ENCODE peak calls at places on chromosome 3, in six cellular contexts. A, J, V, O, D and Q are unnamed samples.

GRCh38 chr3:150756491-150757059 is 6.4 kb downstream of the SIAH2 start:
- DNase-seq in O (peak), A (no peak), J (no peak), D (no peak), V (no peak), Q (no peak)

GRCh38 chr3:64122476-64122875 is 99.2 kb upstream of the PSMD6 start:
- DNase-seq in O (no peak), J (no peak), A (no peak), V (no peak), D (peak), Q (no peak)

GRCh38 chr3:194730369-194730768 is 44.7 kb downstream of the FAM43A start:
- DNase-seq in D (peak), O (peak), A (no peak), J (peak), V (no peak), Q (no peak)

GRCh38 chr3:64158334-64158733 is 66.9 kb downstream of the PRICKLE2 start:
- DNase-seq in V (peak), J (no peak), D (peak), A (no peak), O (peak), Q (no peak)

GRCh38 chr3:47000198-47000815 is 20.8 kb downstream of the NBEAL2 start:
- DNase-seq in A (no peak), V (peak), O (no peak), J (no peak), D (no peak), Q (no peak)

GRCh38 chr3:45010718-45011355 is 15.3 kb upstream of the CLEC3B start:
- DNase-seq in J (no peak), O (no peak), V (no peak), A (no peak), D (no peak), Q (no peak)

GRCh38 chr3:61080737-61081445 is 170.4 kb downstream of the FHIT start:
- DNase-seq in V (no peak), J (no peak), O (no peak), D (no peak), A (no peak), Q (no peak)

GRCh38 chr3:194826594-194826993 is 140.9 kb downstream of the FAM43A start:
- DNase-seq in D (no peak), V (no peak), O (peak), A (no peak), J (no peak), Q (no peak)

GRCh38 chr3:155391583-155391982 is 98.1 kb upstream of the STRIT1 start:
- DNase-seq in J (no peak), D (no peak), A (no peak), V (peak), O (no peak), Q (no peak)

GRCh38 chr3:127974226-127974625 is 59.2 kb downstream of the KBTBD12 start:
- DNase-seq in D (no peak), O (no peak), V (no peak), A (no peak), J (no peak), Q (no peak)

GRCh38 chr3:21750831-21751391 is at the start of gene ZNF385D:
- DNase-seq in D (peak), V (peak), A (peak), O (peak), J (no peak), Q (no peak)

GRCh38 chr3:112089956-112090898 is 4.0 kb downstream of the C3orf52 start:
- DNase-seq in A (no peak), V (no peak), O (peak), D (no peak), J (no peak), Q (no peak)

GRCh38 chr3:152384412-152384811 is 115.7 kb downstream of the MBNL1 start:
- DNase-seq in O (no peak), J (peak), D (no peak), A (no peak), V (no peak), Q (no peak)

GRCh38 chr3:15214758-15215157 is 8.7 kb downstream of the CAPN7 start:
- DNase-seq in O (no peak), D (no peak), J (no peak), V (no peak), A (no peak), Q (no peak)

GRCh38 chr3:15535757-15536156 is 14.3 kb upstream of the COLQ start:
- DNase-seq in V (peak), A (no peak), O (no peak), J (no peak), D (no peak), Q (no peak)

GRCh38 chr3:39183231-39184080 is 8.9 kb downstream of the XIRP1 start:
- DNase-seq in J (no peak), V (no peak), D (no peak), A (no peak), O (no peak), Q (no peak)

GRCh38 chr3:121995190-121996137 is 26.6 kb downstream of the ILDR1 start:
- DNase-seq in J (peak), D (peak), A (no peak), O (peak), V (peak), Q (no peak)

GRCh38 chr3:70990723-70991122 is 592.8 kb downstream of the FOXP1 start:
- DNase-seq in V (no peak), J (no peak), D (no peak), A (no peak), O (no peak), Q (no peak)

GRCh38 chr3:177521305-177521704 is 324.0 kb upstream of the TBL1XR1 start:
- DNase-seq in V (peak), D (no peak), O (peak), A (peak), J (no peak), Q (no peak)

GRCh38 chr3:14141144-14141543 is 16.3 kb downstream of the TMEM43 start:
- DNase-seq in A (no peak), O (no peak), V (no peak), D (peak), J (no peak), Q (no peak)

GRCh38 chr3:78872195-78872594 is 895.6 kb downstream of the ROBO1 start:
- DNase-seq in O (no peak), V (no peak), J (no peak), D (no peak), A (no peak), Q (no peak)

GRCh38 chr3:59611649-59612431 is 562.0 kb upstream of the CFAP20DC start:
- DNase-seq in J (no peak), V (no peak), A (no peak), O (no peak), D (no peak), Q (no peak)

GRCh38 chr3:153210116-153210515 is 48.1 kb downstream of the RAP2B start:
- DNase-seq in D (no peak), A (no peak), O (no peak), J (no peak), V (no peak), Q (no peak)

GRCh38 chr3:66138336-66139234 is 82.2 kb upstream of the SLC25A26 start:
- DNase-seq in A (peak), D (peak), O (peak), J (peak), V (peak), Q (peak)

GRCh38 chr3:126926684-126927404 is 56.1 kb upstream of the PLXNA1 start:
- DNase-seq in V (peak), A (no peak), D (peak), J (no peak), O (no peak), Q (no peak)

GRCh38 chr3:126666600-126667528 is 11.9 kb upstream of the TXNRD3 start:
- DNase-seq in O (no peak), J (no peak), A (no peak), D (no peak), V (no peak), Q (no peak)

GRCh38 chr3:138442433-138442832 is 8.0 kb downstream of the ESYT3 start:
- DNase-seq in V (peak), J (no peak), O (no peak), D (peak), A (no peak), Q (no peak)

GRCh38 chr3:70805044-70805732 is 492.8 kb upstream of the MDFIC2 start:
- DNase-seq in V (peak), J (no peak), D (no peak), O (no peak), A (no peak), Q (no peak)

GRCh38 chr3:93843981-93844380 is 129.7 kb downstream of the PROS1 start:
- DNase-seq in V (peak), D (no peak), J (no peak), A (no peak), O (no peak), Q (no peak)

GRCh38 chr3:103499967-103500366 is 1065.2 kb downstream of the ZPLD1 start:
- DNase-seq in A (no peak), D (no peak), J (no peak), V (no peak), O (no peak), Q (no peak)

GRCh38 chr3:42094128-42094527 is 3.0 kb downstream of the TRAK1 start:
- DNase-seq in V (no peak), O (no peak), A (no peak), D (no peak), J (peak), Q (peak)

GRCh38 chr3:188339410-188340295 is 185.7 kb downstream of the LPP start:
- DNase-seq in O (no peak), J (peak), D (no peak), A (no peak), V (no peak), Q (peak)

GRCh38 chr3:108503722-108504121 is 6.7 kb downstream of the MYH15 start:
- DNase-seq in D (no peak), V (no peak), O (no peak), A (no peak), J (no peak), Q (no peak)

GRCh38 chr3:108509263-108509662 is 1.1 kb downstream of the MYH15 start:
- DNase-seq in V (no peak), O (no peak), A (no peak), J (no peak), D (no peak), Q (no peak)

GRCh38 chr3:108509873-108510272 is 523 bp downstream of the MYH15 start:
- DNase-seq in D (no peak), O (no peak), A (no peak), J (no peak), V (no peak), Q (no peak)

GRCh38 chr3:108507887-108508286 is 2.5 kb downstream of the MYH15 start:
- DNase-seq in A (no peak), J (no peak), V (no peak), D (no peak), O (no peak), Q (no peak)

GRCh38 chr3:108505811-108506210 is 4.6 kb downstream of the MYH15 start:
- DNase-seq in J (no peak), A (no peak), D (no peak), O (no peak), V (no peak), Q (no peak)
- TF ChIP-seq CTCF in J (no peak), A (no peak), D (no peak), O (no peak), V (no peak), Q (peak)

GRCh38 chr3:12963869-12964712 is 109.1 kb downstream of the IQSEC1 start:
- DNase-seq in O (no peak), D (peak), V (no peak), A (no peak), J (no peak), Q (no peak)

GRCh38 chr3:12967751-12968209 is 105.4 kb downstream of the IQSEC1 start:
- DNase-seq in D (peak), A (no peak), V (peak), O (peak), J (peak), Q (peak)

GRCh38 chr3:12966847-12967750 is 106.1 kb downstream of the IQSEC1 start:
- DNase-seq in D (no peak), J (no peak), O (peak), V (no peak), A (peak), Q (no peak)

GRCh38 chr3:12964713-12965612 is 108.3 kb downstream of the IQSEC1 start:
- DNase-seq in O (peak), A (no peak), D (no peak), J (no peak), V (peak), Q (no peak)

DNA sequence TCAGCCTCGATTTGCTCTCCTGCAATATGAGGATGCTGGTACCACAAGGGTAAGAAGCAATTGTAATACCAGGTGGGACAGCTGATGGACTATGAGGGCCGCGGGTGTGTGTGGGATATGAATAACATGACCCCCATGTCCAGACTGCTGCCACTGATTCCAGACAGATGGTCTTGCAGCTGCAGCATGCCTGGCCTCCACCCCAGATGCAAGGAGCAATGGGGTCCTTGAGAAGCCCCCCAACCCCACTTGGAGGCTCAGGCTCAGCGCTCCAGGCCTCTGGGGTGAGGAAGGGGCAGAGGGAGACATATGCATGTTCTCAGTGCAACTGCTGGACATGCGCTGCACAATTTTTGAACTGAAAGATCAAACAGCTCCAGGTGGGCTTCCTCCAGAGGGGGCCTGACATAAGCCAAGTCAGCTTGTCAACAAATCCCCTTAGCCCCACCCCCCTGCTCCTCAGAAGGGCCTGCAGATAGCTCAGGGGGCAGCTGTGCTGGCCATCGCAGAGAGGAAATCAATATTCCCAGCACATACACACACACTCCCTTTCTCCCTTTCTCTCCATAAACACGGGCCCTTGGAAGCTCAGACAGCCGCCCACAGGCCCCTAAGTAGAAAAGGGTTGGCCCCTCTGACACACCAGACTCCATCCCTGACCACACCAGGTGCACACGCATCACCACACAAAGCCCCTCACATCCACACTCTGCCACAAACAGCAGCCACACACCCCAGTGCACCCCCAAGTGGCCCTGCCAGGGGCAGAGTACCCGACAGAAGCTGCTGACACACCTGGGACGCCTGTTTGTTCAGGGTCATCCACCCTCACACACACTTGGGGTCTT is 107.0 kb downstream of the IQSEC1 start:
- DNase-seq in O (no peak), J (no peak), A (peak), V (peak), D (no peak), Q (no peak)
- TF ChIP-seq CTCF in O (no peak), J (no peak), A (no peak), V (no peak), D (no peak), Q (no peak)

GRCh38 chr3:23923786-23924185 is 6.9 kb downstream of the RPL15 start:
- DNase-seq in D (no peak), A (no peak), O (no peak), V (no peak), J (no peak), Q (no peak)

GRCh38 chr3:23928525-23928924 is 11.6 kb downstream of the RPL15 start:
- DNase-seq in D (no peak), O (no peak), V (no peak), J (no peak), A (no peak), Q (no peak)

GRCh38 chr3:23931597-23931996 is 13.5 kb upstream of the NR1D2 start:
- DNase-seq in A (no peak), J (no peak), V (no peak), D (no peak), O (no peak), Q (no peak)

GRCh38 chr3:23926246-23926645 is 9.3 kb downstream of the RPL15 start:
- DNase-seq in D (no peak), A (no peak), J (no peak), O (no peak), V (no peak), Q (no peak)

GRCh38 chr3:23926736-23927135 is 9.8 kb downstream of the RPL15 start:
- DNase-seq in V (no peak), A (no peak), O (no peak), D (no peak), J (no peak), Q (no peak)
- TF ChIP-seq CTCF in V (peak), A (no peak), O (no peak), D (no peak), J (no peak), Q (no peak)

GRCh38 chr3:28335246-28335645 is 13.3 kb upstream of the ZCWPW2 start:
- DNase-seq in O (no peak), V (no peak), A (no peak), D (no peak), J (no peak), Q (no peak)

DNA sequence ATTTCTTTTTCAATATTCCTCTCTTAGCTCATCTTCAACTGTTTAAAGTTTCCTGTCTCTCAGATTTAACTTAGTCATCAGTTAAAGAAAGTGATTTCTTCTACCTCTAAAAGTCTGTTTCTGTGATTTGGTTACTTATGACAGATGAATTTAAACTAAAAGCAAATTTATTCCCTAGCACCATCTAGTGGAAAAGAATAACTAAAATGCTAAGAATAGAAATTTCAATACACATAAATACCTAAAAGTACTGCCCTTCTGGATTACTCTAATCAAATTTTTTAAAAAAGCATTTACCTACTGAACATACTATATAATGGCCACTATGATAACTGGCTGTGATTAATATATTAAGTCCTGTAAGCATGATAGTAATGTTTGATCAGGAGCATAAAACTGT is 14.0 kb upstream of the ZCWPW2 start:
- DNase-seq in A (no peak), O (no peak), V (peak), D (no peak), J (no peak), Q (no peak)
- TF ChIP-seq CTCF in A (peak), O (no peak), V (peak), D (no peak), J (no peak), Q (peak)

GRCh38 chr3:30779686-30780287 is 114.7 kb downstream of the GADL1 start:
- DNase-seq in D (no peak), J (peak), V (peak), A (no peak), O (peak), Q (peak)
- TF ChIP-seq CTCF in D (peak), J (peak), V (peak), A (peak), O (peak), Q (peak)

GRCh38 chr3:129003578-129004112 is 2.5 kb downstream of the EFCC1 start:
- DNase-seq in J (peak), D (no peak), O (peak), A (peak), V (peak), Q (no peak)
- TF ChIP-seq CTCF in J (no peak), D (peak), O (no peak), A (peak), V (no peak), Q (peak)

GRCh38 chr3:119211193-119211592 is 29.5 kb downstream of the B4GALT4 start:
- DNase-seq in J (no peak), A (no peak), V (no peak), D (no peak), O (no peak), Q (no peak)

GRCh38 chr3:119205209-119205608 is 31.8 kb downstream of the UPK1B start:
- DNase-seq in J (no peak), A (no peak), V (no peak), D (no peak), O (no peak), Q (no peak)

GRCh38 chr3:119205685-119206084 is 32.3 kb downstream of the UPK1B start:
- DNase-seq in O (no peak), V (no peak), J (no peak), A (no peak), D (no peak), Q (no peak)

GRCh38 chr3:119207512-119207875 is 33.2 kb downstream of the B4GALT4 start:
- DNase-seq in O (no peak), D (no peak), V (no peak), J (no peak), A (no peak), Q (no peak)

GRCh38 chr3:119206611-119207511 is 33.5 kb downstream of the UPK1B start:
- DNase-seq in V (peak), J (no peak), D (no peak), O (no peak), A (no peak), Q (no peak)
- TF ChIP-seq CTCF in V (peak), J (no peak), D (no peak), O (no peak), A (no peak), Q (no peak)

GRCh38 chr3:139521811-139522210 is 17.7 kb downstream of the RBP1 start:
- DNase-seq in O (no peak), D (no peak), V (no peak), J (no peak), A (no peak), Q (no peak)

GRCh38 chr3:139521144-139521543 is 18.4 kb downstream of the RBP1 start:
- DNase-seq in O (no peak), V (no peak), A (no peak), D (no peak), J (no peak), Q (no peak)

GRCh38 chr3:139523718-139524117 is 15.8 kb downstream of the RBP1 start:
- DNase-seq in O (no peak), J (no peak), V (no peak), D (no peak), A (no peak), Q (no peak)

GRCh38 chr3:139523166-139523565 is 16.4 kb downstream of the RBP1 start:
- DNase-seq in A (no peak), J (no peak), O (no peak), V (no peak), D (no peak), Q (no peak)

DNA sequence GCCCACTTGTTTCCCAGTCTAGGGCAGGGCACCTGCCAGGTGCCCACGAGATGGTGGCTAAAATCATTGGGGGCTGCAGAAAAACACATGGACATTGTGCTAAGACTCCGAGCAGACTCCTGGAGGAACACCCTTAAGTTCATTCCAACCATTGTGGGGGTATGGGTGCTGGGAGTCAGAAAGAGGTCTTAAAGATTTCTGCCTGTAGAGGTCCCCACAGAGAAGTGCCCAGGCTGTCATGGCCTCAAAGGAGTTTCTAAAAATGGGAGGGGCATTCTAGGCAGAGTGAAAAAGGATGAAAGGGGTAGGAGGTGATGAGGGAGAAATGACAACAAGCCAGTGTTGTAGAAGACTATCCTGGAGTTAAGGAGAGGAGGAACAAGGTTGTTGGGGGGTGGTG is 17.1 kb downstream of the RBP1 start:
- DNase-seq in O (no peak), J (no peak), V (no peak), A (no peak), D (no peak), Q (no peak)
- TF ChIP-seq CTCF in O (no peak), J (no peak), V (peak), A (peak), D (no peak), Q (no peak)